ENCODE peak calls at places on chromosomes 12 and 14, in ten cellular contexts. One of them, this sample, is unnamed.

GRCh38 chr12:21428241-21428640 is 9.2 kb upstream of the PYROXD1 start:
- ATAC-seq in mucosa of descending colon: no peak
- ATAC-seq in right lobe of liver: no peak
- ATAC-seq in activated naive CD8-positive, alpha-beta T cell treated with anti-CD3 and anti-CD28 coated beads, Interleukin-2, amount 10 ng/mL, durations not matched to agents 7 days and 5 days: no peak
- ATAC-seq in stimulated activated naive CD8-positive, alpha-beta T cell treated with anti-CD3 and anti-CD28 coated beads, Interleukin-15, amount 100 ng/mL, for 72 hours: no peak
- ATAC-seq in naive thymus-derived CD4-positive, alpha-beta T cell: no peak
- ATAC-seq in CD4-positive, alpha-beta T cell: no peak
- ATAC-seq in pancreas: no peak
- ATAC-seq in right cardiac atrium: no peak
- ATAC-seq in PC-3: no peak
- ATAC-seq in this sample: no peak

GRCh38 chr14:23183076-23183475 is 384 bp downstream of the SLC7A8 start:
- ATAC-seq in naive thymus-derived CD4-positive, alpha-beta T cell: no peak
- ATAC-seq in activated naive CD8-positive, alpha-beta T cell treated with anti-CD3 and anti-CD28 coated beads, Interleukin-2, amount 10 ng/mL, durations not matched to agents 7 days and 5 days: no peak
- ATAC-seq in stimulated activated naive CD8-positive, alpha-beta T cell treated with anti-CD3 and anti-CD28 coated beads, Interleukin-15, amount 100 ng/mL, for 72 hours: no peak
- ATAC-seq in CD4-positive, alpha-beta T cell: peak; percentile 29
- ATAC-seq in right cardiac atrium: no peak
- ATAC-seq in right lobe of liver: peak; percentile 26
- ATAC-seq in pancreas: peak; percentile 63
- ATAC-seq in mucosa of descending colon: peak; percentile 56
- ATAC-seq in PC-3: peak; percentile 45
- ATAC-seq in this sample: no peak

GRCh38 chr12:122040579-122041386 is 19.1 kb downstream of the BCL7A start:
- ATAC-seq in right cardiac atrium: no peak
- ATAC-seq in CD4-positive, alpha-beta T cell: no peak
- ATAC-seq in stimulated activated naive CD8-positive, alpha-beta T cell treated with anti-CD3 and anti-CD28 coated beads, Interleukin-15, amount 100 ng/mL, for 72 hours: no peak
- ATAC-seq in right lobe of liver: peak; percentile 95
- ATAC-seq in activated naive CD8-positive, alpha-beta T cell treated with anti-CD3 and anti-CD28 coated beads, Interleukin-2, amount 10 ng/mL, durations not matched to agents 7 days and 5 days: no peak
- ATAC-seq in mucosa of descending colon: peak; percentile 99
- ATAC-seq in pancreas: peak; percentile 89
- ATAC-seq in naive thymus-derived CD4-positive, alpha-beta T cell: no peak
- ATAC-seq in PC-3: no peak
- ATAC-seq in this sample: no peak

GRCh38 chr14:91116913-91117588 is 3.2 kb downstream of the DGLUCY start:
- ATAC-seq in mucosa of descending colon: no peak
- ATAC-seq in PC-3: no peak
- ATAC-seq in stimulated activated naive CD8-positive, alpha-beta T cell treated with anti-CD3 and anti-CD28 coated beads, Interleukin-15, amount 100 ng/mL, for 72 hours: no peak
- ATAC-seq in CD4-positive, alpha-beta T cell: no peak
- ATAC-seq in activated naive CD8-positive, alpha-beta T cell treated with anti-CD3 and anti-CD28 coated beads, Interleukin-2, amount 10 ng/mL, durations not matched to agents 7 days and 5 days: no peak
- ATAC-seq in right lobe of liver: no peak
- ATAC-seq in right cardiac atrium: no peak
- ATAC-seq in naive thymus-derived CD4-positive, alpha-beta T cell: no peak
- ATAC-seq in pancreas: no peak
- ATAC-seq in this sample: peak; percentile 30

GRCh38 chr12:116672842-116673516 is 64.9 kb downstream of the SPRING1 start:
- ATAC-seq in activated naive CD8-positive, alpha-beta T cell treated with anti-CD3 and anti-CD28 coated beads, Interleukin-2, amount 10 ng/mL, durations not matched to agents 7 days and 5 days: peak; percentile 94
- ATAC-seq in stimulated activated naive CD8-positive, alpha-beta T cell treated with anti-CD3 and anti-CD28 coated beads, Interleukin-15, amount 100 ng/mL, for 72 hours: peak; percentile 85
- ATAC-seq in right cardiac atrium: no peak
- ATAC-seq in pancreas: no peak
- ATAC-seq in naive thymus-derived CD4-positive, alpha-beta T cell: peak; percentile 62
- ATAC-seq in right lobe of liver: no peak
- ATAC-seq in CD4-positive, alpha-beta T cell: peak; percentile 65
- ATAC-seq in mucosa of descending colon: peak; percentile 40
- ATAC-seq in PC-3: no peak
- ATAC-seq in this sample: peak; percentile 76

GRCh38 chr14:65346895-65347294 is 65.6 kb upstream of the FUT8 start:
- ATAC-seq in CD4-positive, alpha-beta T cell: no peak
- ATAC-seq in right lobe of liver: peak; percentile 79
- ATAC-seq in PC-3: no peak
- ATAC-seq in mucosa of descending colon: peak; percentile 56
- ATAC-seq in activated naive CD8-positive, alpha-beta T cell treated with anti-CD3 and anti-CD28 coated beads, Interleukin-2, amount 10 ng/mL, durations not matched to agents 7 days and 5 days: no peak
- ATAC-seq in stimulated activated naive CD8-positive, alpha-beta T cell treated with anti-CD3 and anti-CD28 coated beads, Interleukin-15, amount 100 ng/mL, for 72 hours: no peak
- ATAC-seq in naive thymus-derived CD4-positive, alpha-beta T cell: peak; percentile 52
- ATAC-seq in right cardiac atrium: peak; percentile 52
- ATAC-seq in pancreas: peak; percentile 79
- ATAC-seq in this sample: no peak

GRCh38 chr14:51828017-51828797 is 32.2 kb upstream of the GNG2 start:
- ATAC-seq in right cardiac atrium: peak; percentile 39
- ATAC-seq in stimulated activated naive CD8-positive, alpha-beta T cell treated with anti-CD3 and anti-CD28 coated beads, Interleukin-15, amount 100 ng/mL, for 72 hours: peak; percentile 100
- ATAC-seq in CD4-positive, alpha-beta T cell: peak; percentile 96
- ATAC-seq in right lobe of liver: peak; percentile 50
- ATAC-seq in PC-3: peak; percentile 98
- ATAC-seq in activated naive CD8-positive, alpha-beta T cell treated with anti-CD3 and anti-CD28 coated beads, Interleukin-2, amount 10 ng/mL, durations not matched to agents 7 days and 5 days: peak; percentile 98
- ATAC-seq in pancreas: peak; percentile 34
- ATAC-seq in mucosa of descending colon: peak; percentile 75
- ATAC-seq in naive thymus-derived CD4-positive, alpha-beta T cell: peak; percentile 97
- ATAC-seq in this sample: peak; percentile 99

GRCh38 chr14:86838363-86838762 is 1154.6 kb downstream of the GALC start:
- ATAC-seq in naive thymus-derived CD4-positive, alpha-beta T cell: no peak
- ATAC-seq in activated naive CD8-positive, alpha-beta T cell treated with anti-CD3 and anti-CD28 coated beads, Interleukin-2, amount 10 ng/mL, durations not matched to agents 7 days and 5 days: no peak
- ATAC-seq in CD4-positive, alpha-beta T cell: no peak
- ATAC-seq in stimulated activated naive CD8-positive, alpha-beta T cell treated with anti-CD3 and anti-CD28 coated beads, Interleukin-15, amount 100 ng/mL, for 72 hours: peak; percentile 37
- ATAC-seq in right cardiac atrium: no peak
- ATAC-seq in mucosa of descending colon: no peak
- ATAC-seq in PC-3: no peak
- ATAC-seq in pancreas: no peak
- ATAC-seq in right lobe of liver: no peak
- ATAC-seq in this sample: peak; percentile 55

GRCh38 chr12:9798008-9798619 is 29.2 kb upstream of the KLRF1 start:
- ATAC-seq in activated naive CD8-positive, alpha-beta T cell treated with anti-CD3 and anti-CD28 coated beads, Interleukin-2, amount 10 ng/mL, durations not matched to agents 7 days and 5 days: peak; percentile 84
- ATAC-seq in CD4-positive, alpha-beta T cell: peak; percentile 95
- ATAC-seq in naive thymus-derived CD4-positive, alpha-beta T cell: peak; percentile 95
- ATAC-seq in PC-3: peak; percentile 94
- ATAC-seq in right cardiac atrium: peak; percentile 49
- ATAC-seq in mucosa of descending colon: peak; percentile 93
- ATAC-seq in pancreas: peak; percentile 100
- ATAC-seq in stimulated activated naive CD8-positive, alpha-beta T cell treated with anti-CD3 and anti-CD28 coated beads, Interleukin-15, amount 100 ng/mL, for 72 hours: peak; percentile 91
- ATAC-seq in right lobe of liver: peak; percentile 84
- ATAC-seq in this sample: peak; percentile 84

GRCh38 chr14:82251434-82251833 is 717.8 kb upstream of the SEL1L start:
- ATAC-seq in PC-3: no peak
- ATAC-seq in right cardiac atrium: no peak
- ATAC-seq in naive thymus-derived CD4-positive, alpha-beta T cell: no peak
- ATAC-seq in pancreas: no peak
- ATAC-seq in mucosa of descending colon: no peak
- ATAC-seq in activated naive CD8-positive, alpha-beta T cell treated with anti-CD3 and anti-CD28 coated beads, Interleukin-2, amount 10 ng/mL, durations not matched to agents 7 days and 5 days: no peak
- ATAC-seq in CD4-positive, alpha-beta T cell: no peak
- ATAC-seq in right lobe of liver: no peak
- ATAC-seq in stimulated activated naive CD8-positive, alpha-beta T cell treated with anti-CD3 and anti-CD28 coated beads, Interleukin-15, amount 100 ng/mL, for 72 hours: no peak
- ATAC-seq in this sample: no peak

GRCh38 chr14:104504172-104504735 is 75.3 kb upstream of the C14orf180 start:
- ATAC-seq in pancreas: no peak
- ATAC-seq in PC-3: no peak
- ATAC-seq in mucosa of descending colon: no peak
- ATAC-seq in right cardiac atrium: no peak
- ATAC-seq in right lobe of liver: no peak
- ATAC-seq in activated naive CD8-positive, alpha-beta T cell treated with anti-CD3 and anti-CD28 coated beads, Interleukin-2, amount 10 ng/mL, durations not matched to agents 7 days and 5 days: no peak
- ATAC-seq in naive thymus-derived CD4-positive, alpha-beta T cell: no peak
- ATAC-seq in CD4-positive, alpha-beta T cell: no peak
- ATAC-seq in stimulated activated naive CD8-positive, alpha-beta T cell treated with anti-CD3 and anti-CD28 coated beads, Interleukin-15, amount 100 ng/mL, for 72 hours: no peak
- ATAC-seq in this sample: no peak

GRCh38 chr14:68628605-68629310 is 164.1 kb downstream of the ZFP36L1 start:
- ATAC-seq in PC-3: peak; percentile 73
- ATAC-seq in pancreas: peak; percentile 81
- ATAC-seq in activated naive CD8-positive, alpha-beta T cell treated with anti-CD3 and anti-CD28 coated beads, Interleukin-2, amount 10 ng/mL, durations not matched to agents 7 days and 5 days: peak; percentile 35
- ATAC-seq in CD4-positive, alpha-beta T cell: peak; percentile 73
- ATAC-seq in mucosa of descending colon: peak; percentile 83
- ATAC-seq in right cardiac atrium: no peak
- ATAC-seq in stimulated activated naive CD8-positive, alpha-beta T cell treated with anti-CD3 and anti-CD28 coated beads, Interleukin-15, amount 100 ng/mL, for 72 hours: peak; percentile 39
- ATAC-seq in naive thymus-derived CD4-positive, alpha-beta T cell: peak; percentile 81
- ATAC-seq in right lobe of liver: peak; percentile 50
- ATAC-seq in this sample: peak; percentile 63

GRCh38 chr12:27511031-27511722 is 12.8 kb upstream of the PPFIBP1 start:
- ATAC-seq in naive thymus-derived CD4-positive, alpha-beta T cell: no peak
- ATAC-seq in stimulated activated naive CD8-positive, alpha-beta T cell treated with anti-CD3 and anti-CD28 coated beads, Interleukin-15, amount 100 ng/mL, for 72 hours: no peak
- ATAC-seq in right cardiac atrium: peak; percentile 83
- ATAC-seq in pancreas: peak; percentile 88
- ATAC-seq in right lobe of liver: no peak
- ATAC-seq in mucosa of descending colon: no peak
- ATAC-seq in CD4-positive, alpha-beta T cell: no peak
- ATAC-seq in activated naive CD8-positive, alpha-beta T cell treated with anti-CD3 and anti-CD28 coated beads, Interleukin-2, amount 10 ng/mL, durations not matched to agents 7 days and 5 days: no peak
- ATAC-seq in PC-3: no peak
- ATAC-seq in this sample: no peak

GRCh38 chr12:29299613-29300012 is 81.4 kb downstream of the ERGIC2 start:
- ATAC-seq in naive thymus-derived CD4-positive, alpha-beta T cell: no peak
- ATAC-seq in mucosa of descending colon: no peak
- ATAC-seq in right cardiac atrium: no peak
- ATAC-seq in activated naive CD8-positive, alpha-beta T cell treated with anti-CD3 and anti-CD28 coated beads, Interleukin-2, amount 10 ng/mL, durations not matched to agents 7 days and 5 days: no peak
- ATAC-seq in stimulated activated naive CD8-positive, alpha-beta T cell treated with anti-CD3 and anti-CD28 coated beads, Interleukin-15, amount 100 ng/mL, for 72 hours: no peak
- ATAC-seq in CD4-positive, alpha-beta T cell: no peak
- ATAC-seq in pancreas: no peak
- ATAC-seq in right lobe of liver: no peak
- ATAC-seq in PC-3: no peak
- ATAC-seq in this sample: no peak

GRCh38 chr12:110372056-110372425 is 31.5 kb downstream of the ANAPC7 start:
- ATAC-seq in mucosa of descending colon: no peak
- ATAC-seq in naive thymus-derived CD4-positive, alpha-beta T cell: no peak
- ATAC-seq in CD4-positive, alpha-beta T cell: no peak
- ATAC-seq in right cardiac atrium: peak; percentile 4
- ATAC-seq in PC-3: no peak
- ATAC-seq in right lobe of liver: no peak
- ATAC-seq in activated naive CD8-positive, alpha-beta T cell treated with anti-CD3 and anti-CD28 coated beads, Interleukin-2, amount 10 ng/mL, durations not matched to agents 7 days and 5 days: no peak
- ATAC-seq in pancreas: no peak
- ATAC-seq in stimulated activated naive CD8-positive, alpha-beta T cell treated with anti-CD3 and anti-CD28 coated beads, Interleukin-15, amount 100 ng/mL, for 72 hours: peak; percentile 26
- ATAC-seq in this sample: no peak

GRCh38 chr14:81776531-81776930 is 242.9 kb upstream of the SEL1L start:
- ATAC-seq in CD4-positive, alpha-beta T cell: no peak
- ATAC-seq in PC-3: no peak
- ATAC-seq in right cardiac atrium: no peak
- ATAC-seq in stimulated activated naive CD8-positive, alpha-beta T cell treated with anti-CD3 and anti-CD28 coated beads, Interleukin-15, amount 100 ng/mL, for 72 hours: no peak
- ATAC-seq in activated naive CD8-positive, alpha-beta T cell treated with anti-CD3 and anti-CD28 coated beads, Interleukin-2, amount 10 ng/mL, durations not matched to agents 7 days and 5 days: no peak
- ATAC-seq in right lobe of liver: no peak
- ATAC-seq in naive thymus-derived CD4-positive, alpha-beta T cell: no peak
- ATAC-seq in pancreas: no peak
- ATAC-seq in mucosa of descending colon: no peak
- ATAC-seq in this sample: no peak

GRCh38 chr12:110247340-110248095 is 33.5 kb upstream of the ATP2A2 start:
- ATAC-seq in activated naive CD8-positive, alpha-beta T cell treated with anti-CD3 and anti-CD28 coated beads, Interleukin-2, amount 10 ng/mL, durations not matched to agents 7 days and 5 days: no peak
- ATAC-seq in mucosa of descending colon: peak; percentile 86
- ATAC-seq in right cardiac atrium: peak; percentile 22
- ATAC-seq in PC-3: peak; percentile 90
- ATAC-seq in pancreas: peak; percentile 90
- ATAC-seq in stimulated activated naive CD8-positive, alpha-beta T cell treated with anti-CD3 and anti-CD28 coated beads, Interleukin-15, amount 100 ng/mL, for 72 hours: no peak
- ATAC-seq in naive thymus-derived CD4-positive, alpha-beta T cell: no peak
- ATAC-seq in CD4-positive, alpha-beta T cell: no peak
- ATAC-seq in right lobe of liver: peak; percentile 77
- ATAC-seq in this sample: no peak

GRCh38 chr14:26401170-26401968 is 196.5 kb downstream of the NOVA1 start:
- ATAC-seq in naive thymus-derived CD4-positive, alpha-beta T cell: no peak
- ATAC-seq in right lobe of liver: peak; percentile 90
- ATAC-seq in activated naive CD8-positive, alpha-beta T cell treated with anti-CD3 and anti-CD28 coated beads, Interleukin-2, amount 10 ng/mL, durations not matched to agents 7 days and 5 days: no peak
- ATAC-seq in mucosa of descending colon: peak; percentile 51
- ATAC-seq in PC-3: no peak
- ATAC-seq in CD4-positive, alpha-beta T cell: no peak
- ATAC-seq in pancreas: peak; percentile 38
- ATAC-seq in stimulated activated naive CD8-positive, alpha-beta T cell treated with anti-CD3 and anti-CD28 coated beads, Interleukin-15, amount 100 ng/mL, for 72 hours: no peak
- ATAC-seq in right cardiac atrium: no peak
- ATAC-seq in this sample: no peak

GRCh38 chr14:20798318-20798717 is 4.3 kb downstream of the RNASE1 start:
- ATAC-seq in right lobe of liver: peak; percentile 27
- ATAC-seq in right cardiac atrium: no peak
- ATAC-seq in pancreas: no peak
- ATAC-seq in mucosa of descending colon: no peak
- ATAC-seq in naive thymus-derived CD4-positive, alpha-beta T cell: no peak
- ATAC-seq in activated naive CD8-positive, alpha-beta T cell treated with anti-CD3 and anti-CD28 coated beads, Interleukin-2, amount 10 ng/mL, durations not matched to agents 7 days and 5 days: no peak
- ATAC-seq in CD4-positive, alpha-beta T cell: no peak
- ATAC-seq in PC-3: no peak
- ATAC-seq in stimulated activated naive CD8-positive, alpha-beta T cell treated with anti-CD3 and anti-CD28 coated beads, Interleukin-15, amount 100 ng/mL, for 72 hours: no peak
- ATAC-seq in this sample: no peak

GRCh38 chr14:89379891-89380820 is 36.9 kb downstream of the FOXN3 start:
- ATAC-seq in mucosa of descending colon: no peak
- ATAC-seq in activated naive CD8-positive, alpha-beta T cell treated with anti-CD3 and anti-CD28 coated beads, Interleukin-2, amount 10 ng/mL, durations not matched to agents 7 days and 5 days: no peak
- ATAC-seq in pancreas: no peak
- ATAC-seq in stimulated activated naive CD8-positive, alpha-beta T cell treated with anti-CD3 and anti-CD28 coated beads, Interleukin-15, amount 100 ng/mL, for 72 hours: no peak
- ATAC-seq in naive thymus-derived CD4-positive, alpha-beta T cell: no peak
- ATAC-seq in right cardiac atrium: no peak
- ATAC-seq in CD4-positive, alpha-beta T cell: no peak
- ATAC-seq in PC-3: no peak
- ATAC-seq in right lobe of liver: no peak
- ATAC-seq in this sample: no peak

GRCh38 chr14:89794096-89794495 is 160.4 kb downstream of the EFCAB11 start:
- ATAC-seq in right lobe of liver: no peak
- ATAC-seq in right cardiac atrium: peak; percentile 79
- ATAC-seq in CD4-positive, alpha-beta T cell: no peak
- ATAC-seq in mucosa of descending colon: no peak
- ATAC-seq in pancreas: no peak
- ATAC-seq in stimulated activated naive CD8-positive, alpha-beta T cell treated with anti-CD3 and anti-CD28 coated beads, Interleukin-15, amount 100 ng/mL, for 72 hours: no peak
- ATAC-seq in PC-3: no peak
- ATAC-seq in activated naive CD8-positive, alpha-beta T cell treated with anti-CD3 and anti-CD28 coated beads, Interleukin-2, amount 10 ng/mL, durations not matched to agents 7 days and 5 days: no peak
- ATAC-seq in naive thymus-derived CD4-positive, alpha-beta T cell: no peak
- ATAC-seq in this sample: no peak

GRCh38 chr12:117805865-117806264 is 162.9 kb downstream of the KSR2 start:
- ATAC-seq in mucosa of descending colon: no peak
- ATAC-seq in naive thymus-derived CD4-positive, alpha-beta T cell: no peak
- ATAC-seq in pancreas: no peak
- ATAC-seq in PC-3: no peak
- ATAC-seq in right lobe of liver: no peak
- ATAC-seq in CD4-positive, alpha-beta T cell: no peak
- ATAC-seq in right cardiac atrium: no peak
- ATAC-seq in stimulated activated naive CD8-positive, alpha-beta T cell treated with anti-CD3 and anti-CD28 coated beads, Interleukin-15, amount 100 ng/mL, for 72 hours: no peak
- ATAC-seq in activated naive CD8-positive, alpha-beta T cell treated with anti-CD3 and anti-CD28 coated beads, Interleukin-2, amount 10 ng/mL, durations not matched to agents 7 days and 5 days: no peak
- ATAC-seq in this sample: no peak

GRCh38 chr14:95523051-95523817 is 6.8 kb upstream of the SYNE3 start:
- ATAC-seq in naive thymus-derived CD4-positive, alpha-beta T cell: peak; percentile 51
- ATAC-seq in PC-3: no peak
- ATAC-seq in right lobe of liver: peak; percentile 22
- ATAC-seq in stimulated activated naive CD8-positive, alpha-beta T cell treated with anti-CD3 and anti-CD28 coated beads, Interleukin-15, amount 100 ng/mL, for 72 hours: peak; percentile 87
- ATAC-seq in mucosa of descending colon: peak; percentile 9
- ATAC-seq in activated naive CD8-positive, alpha-beta T cell treated with anti-CD3 and anti-CD28 coated beads, Interleukin-2, amount 10 ng/mL, durations not matched to agents 7 days and 5 days: peak; percentile 62
- ATAC-seq in CD4-positive, alpha-beta T cell: peak; percentile 22
- ATAC-seq in pancreas: peak; percentile 4
- ATAC-seq in right cardiac atrium: no peak
- ATAC-seq in this sample: peak; percentile 80

GRCh38 chr12:82479511-82479910 is 121.2 kb downstream of the METTL25 start:
- ATAC-seq in activated naive CD8-positive, alpha-beta T cell treated with anti-CD3 and anti-CD28 coated beads, Interleukin-2, amount 10 ng/mL, durations not matched to agents 7 days and 5 days: no peak
- ATAC-seq in stimulated activated naive CD8-positive, alpha-beta T cell treated with anti-CD3 and anti-CD28 coated beads, Interleukin-15, amount 100 ng/mL, for 72 hours: no peak
- ATAC-seq in naive thymus-derived CD4-positive, alpha-beta T cell: no peak
- ATAC-seq in mucosa of descending colon: no peak
- ATAC-seq in CD4-positive, alpha-beta T cell: no peak
- ATAC-seq in right lobe of liver: no peak
- ATAC-seq in PC-3: peak; percentile 38
- ATAC-seq in right cardiac atrium: no peak
- ATAC-seq in pancreas: no peak
- ATAC-seq in this sample: no peak

GRCh38 chr12:2412305-2412643 is 359.5 kb downstream of the CACNA1C start:
- ATAC-seq in CD4-positive, alpha-beta T cell: no peak
- ATAC-seq in activated naive CD8-positive, alpha-beta T cell treated with anti-CD3 and anti-CD28 coated beads, Interleukin-2, amount 10 ng/mL, durations not matched to agents 7 days and 5 days: no peak
- ATAC-seq in right cardiac atrium: no peak
- ATAC-seq in mucosa of descending colon: no peak
- ATAC-seq in PC-3: no peak
- ATAC-seq in pancreas: no peak
- ATAC-seq in stimulated activated naive CD8-positive, alpha-beta T cell treated with anti-CD3 and anti-CD28 coated beads, Interleukin-15, amount 100 ng/mL, for 72 hours: no peak
- ATAC-seq in right lobe of liver: no peak
- ATAC-seq in naive thymus-derived CD4-positive, alpha-beta T cell: no peak
- ATAC-seq in this sample: no peak

GRCh38 chr12:124539084-124540041 is 28.0 kb downstream of the NCOR2 start:
- ATAC-seq in right cardiac atrium: no peak
- ATAC-seq in CD4-positive, alpha-beta T cell: no peak
- ATAC-seq in right lobe of liver: no peak
- ATAC-seq in stimulated activated naive CD8-positive, alpha-beta T cell treated with anti-CD3 and anti-CD28 coated beads, Interleukin-15, amount 100 ng/mL, for 72 hours: peak; percentile 11
- ATAC-seq in PC-3: no peak
- ATAC-seq in pancreas: no peak
- ATAC-seq in mucosa of descending colon: no peak
- ATAC-seq in activated naive CD8-positive, alpha-beta T cell treated with anti-CD3 and anti-CD28 coated beads, Interleukin-2, amount 10 ng/mL, durations not matched to agents 7 days and 5 days: no peak
- ATAC-seq in naive thymus-derived CD4-positive, alpha-beta T cell: no peak
- ATAC-seq in this sample: no peak

GRCh38 chr14:52021971-52022600 is 32.7 kb downstream of the RTRAF start:
- ATAC-seq in CD4-positive, alpha-beta T cell: no peak
- ATAC-seq in right lobe of liver: peak; percentile 25
- ATAC-seq in right cardiac atrium: peak; percentile 53
- ATAC-seq in pancreas: no peak
- ATAC-seq in PC-3: no peak
- ATAC-seq in stimulated activated naive CD8-positive, alpha-beta T cell treated with anti-CD3 and anti-CD28 coated beads, Interleukin-15, amount 100 ng/mL, for 72 hours: peak; percentile 95
- ATAC-seq in mucosa of descending colon: no peak
- ATAC-seq in activated naive CD8-positive, alpha-beta T cell treated with anti-CD3 and anti-CD28 coated beads, Interleukin-2, amount 10 ng/mL, durations not matched to agents 7 days and 5 days: peak; percentile 71
- ATAC-seq in naive thymus-derived CD4-positive, alpha-beta T cell: no peak
- ATAC-seq in this sample: peak; percentile 93

GRCh38 chr14:68664225-68664681 is 128.6 kb downstream of the ZFP36L1 start:
- ATAC-seq in right lobe of liver: peak; percentile 43
- ATAC-seq in activated naive CD8-positive, alpha-beta T cell treated with anti-CD3 and anti-CD28 coated beads, Interleukin-2, amount 10 ng/mL, durations not matched to agents 7 days and 5 days: peak; percentile 53
- ATAC-seq in pancreas: no peak
- ATAC-seq in CD4-positive, alpha-beta T cell: no peak
- ATAC-seq in mucosa of descending colon: no peak
- ATAC-seq in PC-3: no peak
- ATAC-seq in right cardiac atrium: no peak
- ATAC-seq in naive thymus-derived CD4-positive, alpha-beta T cell: no peak
- ATAC-seq in stimulated activated naive CD8-positive, alpha-beta T cell treated with anti-CD3 and anti-CD28 coated beads, Interleukin-15, amount 100 ng/mL, for 72 hours: peak; percentile 89
- ATAC-seq in this sample: peak; percentile 79